ENCODE peak calls at places on chromosome X, in six cellular contexts. R is tibial artery, I is NB4, U is Peyer's patch, V is uterus, S is esophagus squamous epithelium. L is an unnamed sample.

GRCh38 chrX:123155327-123155726 is 28.8 kb upstream of the GRIA3 start:
- DNase-seq in R (no peak), I (no peak), U (no peak), V (no peak), S (no peak), L (no peak)

GRCh38 chrX:9420513-9420912 is 44.3 kb upstream of the TBL1X start:
- DNase-seq in R (no peak), I (peak), U (no peak), V (no peak), S (no peak), L (no peak)

GRCh38 chrX:18410038-18410437 is 15.4 kb upstream of the CDKL5 start:
- DNase-seq in R (no peak), I (peak), U (no peak), V (no peak), S (no peak), L (peak)

GRCh38 chrX:24321741-24322395 is 8.0 kb upstream of the SUPT20HL2 start:
- DNase-seq in R (no peak), I (no peak), U (no peak), V (no peak), S (no peak), L (no peak)

GRCh38 chrX:77442728-77443127 is 4.5 kb upstream of the FGF16 start:
- DNase-seq in R (peak), I (no peak), U (no peak), V (no peak), S (no peak), L (no peak)

GRCh38 chrX:78555401-78555980 is 103.6 kb downstream of the RTL3 start:
- DNase-seq in R (no peak), I (peak), U (no peak), V (no peak), S (no peak), L (no peak)

GRCh38 chrX:77788050-77788449 is 2.0 kb upstream of the ATRX start:
- DNase-seq in R (no peak), I (peak), U (no peak), V (no peak), S (no peak), L (no peak)

GRCh38 chrX:29687687-29688086 is 527.7 kb upstream of the MAGEB2 start:
- DNase-seq in R (no peak), I (no peak), U (no peak), V (no peak), S (no peak), L (no peak)

GRCh38 chrX:66023726-66024467 is 16.0 kb downstream of the VSIG4 start:
- DNase-seq in R (no peak), I (peak), U (no peak), V (no peak), S (no peak), L (no peak)

GRCh38 chrX:22399793-22400192 is 127.1 kb downstream of the CBLL2 start:
- DNase-seq in R (no peak), I (no peak), U (no peak), V (no peak), S (no peak), L (no peak)

GRCh38 chrX:38699116-38699515 is 102.1 kb upstream of the MID1IP1 start:
- DNase-seq in R (no peak), I (no peak), U (no peak), V (no peak), S (no peak), L (no peak)

GRCh38 chrX:154325541-154325940 is 29.9 kb downstream of the TKTL1 start:
- DNase-seq in R (no peak), I (no peak), U (no peak), V (no peak), S (no peak), L (no peak)

GRCh38 chrX:27890611-27891010 is 82.8 kb downstream of the MAGEB10 start:
- DNase-seq in R (no peak), I (no peak), U (no peak), V (no peak), S (no peak), L (peak)

GRCh38 chrX:71236858-71237257 is 13.8 kb downstream of the GJB1 start:
- DNase-seq in R (no peak), I (peak), U (no peak), V (no peak), S (no peak), L (no peak)

GRCh38 chrX:20361081-20361889 is 94.6 kb upstream of the RPS6KA3 start:
- DNase-seq in R (peak), I (peak), U (no peak), V (no peak), S (no peak), L (no peak)

GRCh38 chrX:3046253-3046909 is 5.1 kb downstream of the ARSF start:
- DNase-seq in R (no peak), I (no peak), U (no peak), V (no peak), S (no peak), L (no peak)

GRCh38 chrX:29530520-29530919 is 684.8 kb upstream of the MAGEB2 start:
- DNase-seq in R (no peak), I (no peak), U (no peak), V (no peak), S (no peak), L (no peak)

GRCh38 chrX:29447867-29448266 is 767.5 kb upstream of the MAGEB2 start:
- DNase-seq in R (no peak), I (no peak), U (no peak), V (no peak), S (no peak), L (no peak)

GRCh38 chrX:1656379-1656778 is 41.5 kb downstream of the ASMT start:
- DNase-seq in R (no peak), I (no peak), U (no peak), V (no peak), S (no peak), L (no peak)

GRCh38 chrX:12721042-12721441 is 70.2 kb upstream of the PRPS2 start:
- DNase-seq in R (no peak), I (peak), U (no peak), V (no peak), S (no peak), L (no peak)

GRCh38 chrX:151789179-151789800 is 54.7 kb downstream of the CNGA2 start:
- DNase-seq in R (peak), I (no peak), U (no peak), V (peak), S (no peak), L (no peak)

GRCh38 chrX:136147966-136148365 is 633 bp downstream of the FHL1 start:
- DNase-seq in R (no peak), I (no peak), U (no peak), V (peak), S (no peak), L (no peak)

GRCh38 chrX:7132335-7133035 is 15.0 kb upstream of the STS start:
- DNase-seq in R (no peak), I (peak), U (peak), V (no peak), S (no peak), L (peak)
- H3K4me3 ChIP-seq in R (no peak), I (no peak), U (no peak), V (no peak), S (no peak), L (peak)

GRCh38 chrX:57977992-57978391 is 67.7 kb upstream of the ZXDA start:
- DNase-seq in R (no peak), I (peak), U (no peak), V (no peak), S (no peak), L (no peak)
- TF ChIP-seq CTCF in R (no peak), I (no peak), U (no peak), V (no peak), S (no peak), L (peak)

DNA sequence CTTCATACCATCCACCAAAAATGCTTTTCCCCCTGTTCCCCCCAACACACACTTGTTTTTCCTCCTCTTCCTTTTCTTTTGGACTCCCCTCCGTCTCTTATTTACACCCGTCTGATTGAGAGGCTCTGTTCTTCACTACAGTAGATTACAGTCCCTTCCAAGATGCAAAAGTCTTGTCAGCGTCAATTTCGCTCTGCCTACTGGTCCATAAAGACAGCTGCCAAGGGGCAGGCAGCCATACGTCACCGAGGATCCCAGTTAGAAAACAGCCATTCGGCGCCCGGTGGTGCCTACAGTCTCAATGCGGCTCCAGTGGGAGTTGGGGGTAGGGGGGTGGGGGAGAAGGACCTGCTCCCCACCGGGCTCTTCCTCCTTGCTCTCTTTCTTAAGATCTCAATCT is at the start of gene GPM6B:
- DNase-seq in R (no peak), I (no peak), U (no peak), V (no peak), S (no peak), L (no peak)
- H3K4me3 ChIP-seq in R (no peak), I (no peak), U (no peak), V (no peak), S (no peak), L (no peak)

DNA sequence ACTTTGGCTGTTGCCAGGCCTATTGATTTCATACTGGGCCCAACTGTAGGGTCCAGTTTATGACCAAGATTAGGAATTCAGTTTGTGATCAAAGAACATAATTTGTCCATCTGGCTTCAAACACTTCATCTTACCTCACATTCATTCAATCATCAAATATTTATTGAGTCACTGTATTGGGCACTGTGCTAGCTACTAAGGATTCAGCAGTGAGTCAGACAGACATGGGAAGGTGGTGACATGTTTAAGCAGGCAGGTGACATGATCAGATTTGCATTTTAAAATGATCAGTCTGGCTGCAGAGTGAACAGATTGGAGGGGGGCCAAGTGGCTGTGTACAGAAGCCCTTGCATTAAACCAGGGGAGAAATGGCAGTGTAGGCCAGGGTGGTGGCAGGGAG is 25.1 kb upstream of the APLN start:
- DNase-seq in R (no peak), I (no peak), U (no peak), V (no peak), S (no peak), L (no peak)
- TF ChIP-seq CTCF in R (no peak), I (no peak), U (no peak), V (no peak), S (no peak), L (no peak)

GRCh38 chrX:40145001-40145631 is 47.4 kb upstream of the BCOR start:
- DNase-seq in R (no peak), I (no peak), U (no peak), V (peak), S (no peak), L (no peak)
- H3K4me3 ChIP-seq in R (peak), I (no peak), U (peak), V (peak), S (peak), L (no peak)

GRCh38 chrX:73768120-73768519 is 205.1 kb downstream of the CHIC1 start:
- DNase-seq in R (no peak), I (no peak), U (no peak), V (no peak), S (no peak), L (no peak)

GRCh38 chrX:73767017-73767416 is 204.0 kb downstream of the CHIC1 start:
- DNase-seq in R (no peak), I (no peak), U (no peak), V (no peak), S (no peak), L (no peak)

GRCh38 chrX:73765776-73766465 is 202.9 kb downstream of the CHIC1 start:
- DNase-seq in R (no peak), I (peak), U (no peak), V (no peak), S (no peak), L (no peak)

DNA sequence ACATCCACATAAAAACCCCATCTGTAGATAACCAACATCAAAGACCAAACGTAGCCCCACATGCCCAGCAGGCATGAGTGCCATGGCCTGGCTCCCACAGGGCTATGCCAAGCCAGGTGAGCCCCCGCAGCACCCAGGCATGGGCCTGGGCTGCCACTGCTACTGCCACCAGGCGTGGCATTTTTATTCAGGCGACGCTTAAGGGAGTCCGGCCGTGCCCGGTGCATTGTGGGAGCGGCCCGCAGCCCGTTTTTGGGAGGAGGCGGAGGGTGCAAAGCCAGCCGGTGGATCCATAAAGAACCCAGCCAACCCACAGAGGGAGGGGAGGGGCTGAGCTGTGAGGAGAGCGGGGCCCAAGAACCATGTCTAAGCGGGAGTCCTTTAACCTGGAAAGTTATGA is 205.9 kb downstream of the CHIC1 start:
- DNase-seq in R (no peak), I (no peak), U (no peak), V (no peak), S (no peak), L (no peak)
- TF ChIP-seq CTCF in R (no peak), I (no peak), U (no peak), V (no peak), S (no peak), L (no peak)

GRCh38 chrX:45771560-45772340 is 571.1 kb upstream of the DIPK2B start:
- DNase-seq in R (peak), I (peak), U (peak), V (no peak), S (no peak), L (no peak)
- H3K4me3 ChIP-seq in R (peak), I (peak), U (peak), V (no peak), S (peak), L (no peak)

DNA sequence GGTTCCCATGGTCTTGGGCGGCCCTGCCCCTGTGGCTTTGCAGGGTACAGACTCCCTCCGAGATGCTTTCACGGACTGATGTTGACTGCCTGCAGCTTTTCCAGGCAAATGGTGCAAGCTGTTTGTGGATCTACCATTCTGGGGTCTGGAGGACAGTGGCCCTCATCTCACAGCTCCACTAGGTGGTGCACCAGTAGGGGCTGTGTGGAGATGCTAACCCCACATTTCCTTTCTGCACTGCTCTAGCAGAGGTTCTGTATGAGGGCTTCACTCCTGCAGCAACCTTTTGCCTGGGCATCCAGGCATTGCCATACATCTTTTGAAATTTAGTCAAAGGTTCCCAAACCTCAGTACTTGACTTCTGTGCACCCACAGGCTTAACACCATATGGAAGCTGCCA is 176.1 kb downstream of the DCAF12L1 start:
- DNase-seq in R (no peak), I (no peak), U (no peak), V (no peak), S (no peak), L (no peak)
- TF ChIP-seq CTCF in R (no peak), I (no peak), U (no peak), V (no peak), S (no peak), L (no peak)

GRCh38 chrX:130172127-130172834 is 519 bp downstream of the RAB33A start:
- DNase-seq in R (no peak), I (no peak), U (no peak), V (no peak), S (no peak), L (no peak)
- H3K4me3 ChIP-seq in R (peak), I (peak), U (peak), V (peak), S (peak), L (peak)

L was measured in LNCaP clone FGC.